ENCODE peak calls at places on chromosomes 11 and 22, in five cellular contexts. S is lung, W is spleen, Y is ovary, K is fibroblast of mammary gland. G is an unnamed sample.

GRCh38 chr11:27213232-27213660 is 149.8 kb downstream of the CCDC34 start:
- DNase-seq in S (no peak), W (no peak), Y (no peak), K (peak), G (peak)

GRCh38 chr11:91749231-91749630 is 475.4 kb upstream of the FAT3 start:
- DNase-seq in S (no peak), W (no peak), Y (no peak), K (no peak), G (no peak)

GRCh38 chr11:109362059-109362458 is 59.9 kb upstream of the C11orf87 start:
- DNase-seq in S (no peak), W (no peak), Y (no peak), K (peak), G (no peak)

GRCh38 chr22:19974233-19974861 is 32.7 kb upstream of the TXNRD2 start:
- DNase-seq in S (peak), W (no peak), Y (no peak), K (peak), G (no peak)

GRCh38 chr11:128453444-128454336 is 133.7 kb downstream of the ETS1 start:
- DNase-seq in S (peak), W (no peak), Y (peak), K (peak), G (peak)

GRCh38 chr11:62245271-62245753 is 3.3 kb downstream of the SCGB1D2 start:
- DNase-seq in S (no peak), W (no peak), Y (no peak), K (peak), G (no peak)

GRCh38 chr11:101126551-101127347 is 2.9 kb downstream of the PGR start:
- DNase-seq in S (no peak), W (no peak), Y (peak), K (peak), G (no peak)

GRCh38 chr11:116033931-116034553 is 529.8 kb upstream of the CADM1 start:
- DNase-seq in S (peak), W (no peak), Y (no peak), K (no peak), G (no peak)

GRCh38 chr22:46688949-46689348 is 49.1 kb downstream of the CERK start:
- DNase-seq in S (no peak), W (no peak), Y (no peak), K (no peak), G (no peak)

GRCh38 chr22:20117656-20118571 is 888 bp upstream of the TRMT2A start:
- DNase-seq in S (no peak), W (peak), Y (peak), K (peak), G (no peak)

GRCh38 chr11:65026810-65027209 is 429 bp upstream of the SNX15 start:
- DNase-seq in S (no peak), W (no peak), Y (no peak), K (peak), G (no peak)

GRCh38 chr11:126459691-126460404 is 104.4 kb downstream of the ST3GAL4 start:
- DNase-seq in S (no peak), W (no peak), Y (no peak), K (peak), G (no peak)

GRCh38 chr11:65960824-65961266 is 689 bp upstream of the SART1 start:
- DNase-seq in S (no peak), W (peak), Y (peak), K (no peak), G (no peak)

GRCh38 chr11:76700177-76701100 is 29.9 kb upstream of the LRRC32 start:
- DNase-seq in S (peak), W (peak), Y (no peak), K (peak), G (peak)

GRCh38 chr11:129768356-129768755 is 47.3 kb upstream of the TMEM45B start:
- DNase-seq in S (no peak), W (no peak), Y (no peak), K (no peak), G (no peak)

GRCh38 chr11:2441171-2441570 is 3.1 kb downstream of the TRPM5 start:
- DNase-seq in S (no peak), W (peak), Y (no peak), K (no peak), G (no peak)

GRCh38 chr11:112822478-112823274 is 138.5 kb upstream of the NCAM1 start:
- DNase-seq in S (no peak), W (no peak), Y (no peak), K (no peak), G (peak)

GRCh38 chr11:3169952-3170755 is 5.0 kb upstream of the OSBPL5 start:
- DNase-seq in S (no peak), W (peak), Y (no peak), K (peak), G (no peak)

GRCh38 chr22:24400726-24401596 is 26.4 kb upstream of the ADORA2A start:
- DNase-seq in S (no peak), W (no peak), Y (no peak), K (peak), G (no peak)

GRCh38 chr11:84129961-84130576 is 843.9 kb upstream of the CCDC90B start:
- DNase-seq in S (no peak), W (no peak), Y (no peak), K (no peak), G (no peak)

GRCh38 chr11:95050595-95051202 is 1.5 kb downstream of the KDM4F start:
- DNase-seq in S (no peak), W (no peak), Y (no peak), K (no peak), G (no peak)

GRCh38 chr11:10592331-10592730 is 23.9 kb upstream of the LYVE1 start:
- DNase-seq in S (no peak), W (no peak), Y (no peak), K (peak), G (peak)

GRCh38 chr11:12044799-12045198 is 36.4 kb upstream of the DKK3 start:
- DNase-seq in S (no peak), W (no peak), Y (no peak), K (no peak), G (no peak)
- H3K4me3 ChIP-seq in S (no peak), W (no peak), Y (no peak), K (no peak), G (no peak)

GRCh38 chr11:489610-490185 is 17.3 kb downstream of the RNH1 start:
- DNase-seq in S (no peak), W (no peak), Y (no peak), K (no peak), G (no peak)
- H3K4me3 ChIP-seq in S (no peak), W (no peak), Y (no peak), K (no peak), G (no peak)

GRCh38 chr22:35622132-35622913 is 5.2 kb upstream of the MB start:
- DNase-seq in S (no peak), W (no peak), Y (peak), K (no peak), G (no peak)

GRCh38 chr22:35619336-35620094 is 2.4 kb upstream of the MB start:
- DNase-seq in S (no peak), W (no peak), Y (no peak), K (no peak), G (no peak)

GRCh38 chr22:35618427-35619223 is 1.5 kb upstream of the MB start:
- DNase-seq in S (no peak), W (no peak), Y (no peak), K (no peak), G (no peak)

GRCh38 chr22:35621446-35621845 is 4.3 kb upstream of the MB start:
- DNase-seq in S (no peak), W (no peak), Y (no peak), K (peak), G (no peak)

GRCh38 chr22:35620624-35621245 is 3.6 kb upstream of the MB start:
- DNase-seq in S (no peak), W (no peak), Y (no peak), K (peak), G (no peak)
- H3K4me3 ChIP-seq in S (no peak), W (no peak), Y (no peak), K (no peak), G (no peak)

DNA sequence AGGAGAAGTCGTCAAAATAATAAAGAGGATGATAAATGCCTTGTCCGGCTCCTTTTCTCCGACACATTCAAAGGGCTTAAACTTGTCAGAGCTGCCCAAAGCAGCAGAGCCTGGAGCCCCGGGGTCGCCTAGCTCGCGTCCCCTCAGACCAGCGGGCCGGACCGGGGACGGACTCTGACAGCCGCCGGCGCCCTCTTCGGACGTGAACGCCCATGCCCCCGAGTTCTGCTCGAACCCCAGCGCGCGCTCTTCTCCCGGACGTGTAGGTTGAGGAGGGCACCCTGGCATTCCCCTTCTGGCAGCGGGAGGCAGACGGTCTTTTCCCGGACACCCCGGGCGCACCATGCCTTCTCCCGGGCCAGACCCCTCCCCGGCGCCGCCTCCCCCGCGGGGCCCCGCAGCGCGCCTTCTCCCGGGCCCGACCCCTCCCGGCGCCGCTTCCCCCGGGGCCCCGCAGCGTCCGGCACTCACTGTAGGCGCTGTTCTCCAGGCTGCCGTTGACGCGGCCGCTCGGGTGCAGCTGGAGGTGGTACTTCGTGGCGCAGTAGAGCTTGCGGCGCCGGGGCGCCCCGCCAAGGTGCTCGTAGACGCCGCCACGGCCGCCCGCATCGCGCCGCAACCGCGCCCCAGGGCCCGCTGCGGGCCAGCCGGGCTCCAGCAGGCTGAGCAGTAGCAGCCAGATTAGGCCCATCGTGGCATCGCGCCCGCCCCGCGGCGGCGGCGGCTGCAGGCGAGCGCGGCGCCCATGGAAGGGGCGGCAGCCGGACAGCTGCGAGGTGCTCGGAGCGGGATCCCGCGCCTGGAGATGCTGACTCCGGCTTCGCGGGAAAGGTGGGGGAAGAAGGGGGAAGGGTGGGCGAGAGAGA is 740 bp downstream of the FGF3 start:
- DNase-seq in S (no peak), W (no peak), Y (no peak), K (no peak), G (no peak)
- H3K4me3 ChIP-seq in S (no peak), W (no peak), Y (no peak), K (no peak), G (no peak)

DNA sequence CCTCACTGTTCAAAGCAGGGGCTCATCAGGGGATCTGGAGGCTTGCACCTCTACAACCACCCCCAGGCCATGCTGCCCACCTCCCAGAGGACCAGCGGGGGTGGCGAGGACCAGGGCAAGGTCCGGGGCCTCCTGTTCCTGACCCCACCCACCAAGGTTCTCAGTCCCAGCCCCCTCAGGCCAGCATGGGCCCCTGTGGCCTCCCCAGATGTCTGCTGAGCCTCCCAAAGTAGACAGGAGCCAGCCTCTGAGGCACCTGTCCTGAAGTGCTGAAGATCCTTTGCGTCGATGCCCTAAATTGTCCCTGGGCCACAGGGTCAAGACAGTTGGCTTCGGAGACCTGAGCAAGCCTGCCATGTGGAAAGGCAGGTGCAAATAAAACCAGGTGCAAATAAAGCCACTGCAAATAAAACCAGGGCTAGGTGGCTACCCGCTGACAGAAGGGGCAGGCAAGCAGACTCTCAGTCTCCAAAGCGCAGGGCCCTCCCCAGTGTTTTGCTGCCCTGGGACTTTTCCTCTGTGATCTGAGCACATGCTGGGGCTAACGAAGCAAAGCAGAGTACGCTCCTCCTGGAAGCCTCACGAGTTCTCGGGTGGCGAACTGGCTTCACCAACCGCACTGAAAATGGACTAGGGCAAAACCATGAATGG is 22.4 kb upstream of the ARFGAP3 start:
- DNase-seq in S (no peak), W (no peak), Y (no peak), K (no peak), G (no peak)
- H3K4me3 ChIP-seq in S (no peak), W (no peak), Y (no peak), K (no peak), G (no peak)

GRCh38 chr11:34192481-34193401 is 87.3 kb downstream of the NAT10 start:
- DNase-seq in S (peak), W (no peak), Y (peak), K (peak), G (peak)
- H3K4me3 ChIP-seq in S (no peak), W (no peak), Y (no peak), K (peak), G (no peak)

DNA sequence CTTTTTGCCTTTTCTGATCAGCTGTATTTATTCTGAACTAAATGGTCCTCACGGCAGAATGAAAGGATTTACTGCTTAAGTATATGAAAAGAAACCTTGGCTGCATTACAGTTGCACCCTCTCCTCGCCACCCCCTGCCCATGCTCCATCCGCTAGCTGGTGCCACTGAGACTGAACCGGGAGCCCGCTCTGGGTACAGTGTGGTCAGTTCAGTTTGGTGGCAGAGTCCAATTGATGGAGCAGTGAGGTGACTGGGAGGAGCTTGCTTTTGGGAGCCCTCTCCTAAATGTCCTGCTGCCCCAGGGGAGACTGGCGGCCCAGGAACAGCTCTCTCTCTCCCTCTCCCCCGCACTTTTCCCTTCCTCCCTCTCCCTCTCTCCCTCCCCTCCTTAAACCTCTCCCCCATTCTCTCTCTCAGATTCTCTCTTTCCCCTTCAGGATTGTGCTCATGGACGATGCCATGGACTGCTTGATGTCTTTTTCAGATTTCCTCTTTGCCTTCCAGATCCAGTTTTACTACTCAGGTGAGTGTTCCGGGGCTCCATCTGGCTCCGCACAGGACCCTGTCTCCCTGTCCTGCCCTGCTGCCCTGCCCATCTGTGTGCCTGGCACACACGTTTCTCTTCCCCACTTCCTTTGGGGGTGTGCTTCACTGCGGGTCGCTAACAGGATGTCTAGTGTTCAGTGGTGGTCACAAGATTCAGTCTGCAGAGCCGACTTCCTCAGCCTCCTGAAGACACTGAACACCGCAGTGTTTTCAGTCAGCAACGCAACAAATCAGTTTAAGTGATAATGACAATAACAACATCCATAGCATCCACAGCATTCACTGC is 21.7 kb downstream of the ARFGAP2 start:
- DNase-seq in S (no peak), W (peak), Y (no peak), K (no peak), G (no peak)
- H3K4me3 ChIP-seq in S (no peak), W (no peak), Y (no peak), K (no peak), G (no peak)